ENCODE peak calls at places on chromosomes 1 and 21, in four cellular contexts. I is stimulated activated naive CD8-positive, alpha-beta T cell treated with anti-CD3 and anti-CD28 coated beads, Interleukin-15, Interleukin-2, amounts not matched to agents 100 U/mL and 50 U/mL, for 24 hours; K is stimulated activated CD4-positive, alpha-beta T cell treated with anti-CD3 and anti-CD28 coated beads, Interleukin-2, amount 100 ng/mL, for 24 hours; L is AG08396. E is an unnamed sample.

GRCh38 chr21:28663111-28663693 is 329.5 kb downstream of the LTN1 start:
- DNase-seq in I (no peak), K (no peak), L (no peak), E (no peak)

GRCh38 chr1:243974451-243975292 is 76.4 kb upstream of the ZBTB18 start:
- DNase-seq in I (no peak), K (no peak), L (no peak), E (no peak)

GRCh38 chr1:215749423-215749822 is 182.3 kb downstream of the KCTD3 start:
- DNase-seq in I (no peak), K (no peak), L (peak; percentile 49), E (no peak)

GRCh38 chr1:143698016-143698415 is 273.8 kb downstream of the FAM72C start:
- DNase-seq in I (peak; percentile 20), K (peak; percentile 55), L (peak; percentile 51), E (no peak)

GRCh38 chr1:38992450-38993111 is 1.5 kb downstream of the AKIRIN1 start:
- DNase-seq in I (no peak), K (no peak), L (no peak), E (no peak)

GRCh38 chr1:46486432-46487015 is 3.1 kb upstream of the DMBX1 start:
- DNase-seq in I (no peak), K (no peak), L (no peak), E (no peak)

GRCh38 chr1:103129255-103129654 is 20.9 kb upstream of the COL11A1 start:
- DNase-seq in I (no peak), K (no peak), L (peak; percentile 18), E (no peak)

GRCh38 chr1:216303690-216304089 is 119.6 kb downstream of the USH2A start:
- DNase-seq in I (no peak), K (no peak), L (no peak), E (no peak)

GRCh38 chr1:9691108-9691445 is 39.5 kb downstream of the PIK3CD start:
- DNase-seq in I (peak; percentile 46), K (no peak), L (peak; percentile 34), E (no peak)

GRCh38 chr1:246571953-246572352 is 5.7 kb downstream of the CNST start:
- DNase-seq in I (no peak), K (no peak), L (no peak), E (no peak)

E was measured in stimulated activated naive B cell treated with anti-CD40 and anti-IgM and Interleukin-4, amounts not matched to agents 10 μg/mL and 1 μg/mL and 100 μg/mL, for 72 hours.